ENCODE peak calls at places on chromosomes 7 and 10, in four cellular contexts. G is ELR, M is T-helper 2 cell, W is NCI-H1694 treated with DMSO at 0.1 percent for 48 hours. I is an unnamed sample.

GRCh38 chr10:132546567-132547420 is 9.2 kb downstream of the INPP5A start:
- DNase-seq in G (no peak), M (no peak), W (no peak), I (no peak)

GRCh38 chr7:90764848-90765570 is 168.9 kb downstream of the CDK14 start:
- DNase-seq in G (no peak), M (no peak), W (no peak), I (no peak)

GRCh38 chr7:87146740-87147386 is 5.4 kb upstream of the DMTF1 start:
- DNase-seq in G (no peak), M (no peak), W (no peak), I (no peak)

GRCh38 chr7:40213856-40214255 is 79.1 kb downstream of the SUGCT start:
- DNase-seq in G (no peak), M (no peak), W (no peak), I (no peak)

GRCh38 chr10:113027574-113028392 is 77.7 kb downstream of the TCF7L2 start:
- DNase-seq in G (no peak), M (no peak), W (no peak), I (no peak)

GRCh38 chr10:55629792-55630490 is 731.1 kb downstream of the ZWINT start:
- DNase-seq in G (no peak), M (no peak), W (no peak), I (no peak)

GRCh38 chr10:17923728-17924127 is 28.0 kb upstream of the SLC39A12 start:
- DNase-seq in G (peak; percentile 92), M (no peak), W (no peak), I (no peak)

GRCh38 chr10:35498693-35499092 is 106.4 kb upstream of the GJD4 start:
- DNase-seq in G (no peak), M (no peak), W (no peak), I (no peak)

GRCh38 chr10:75071164-75071489 is 40.3 kb upstream of the SAMD8 start:
- DNase-seq in G (no peak), M (no peak), W (no peak), I (no peak)

GRCh38 chr7:159023746-159024145 is 120.9 kb downstream of the VIPR2 start:
- DNase-seq in G (no peak), M (no peak), W (no peak), I (no peak)

GRCh38 chr10:49579621-49580020 is 30.5 kb upstream of the SLC18A3 start:
- DNase-seq in G (no peak), M (no peak), W (no peak), I (no peak)

GRCh38 chr7:123675092-123675473 is 19.4 kb downstream of the LMOD2 start:
- DNase-seq in G (no peak), M (no peak), W (no peak), I (no peak)

GRCh38 chr10:5038703-5039102 is 35.0 kb upstream of the AKR1C2 start:
- DNase-seq in G (no peak), M (no peak), W (no peak), I (no peak)

GRCh38 chr7:140646931-140647647 is 6.5 kb upstream of the DENND2A start:
- DNase-seq in G (peak; percentile 69), M (no peak), W (peak; percentile 70), I (peak; percentile 42)

GRCh38 chr7:33716581-33717477 is 188.5 kb upstream of the BMPER start:
- DNase-seq in G (peak; percentile 74), M (no peak), W (peak; percentile 22), I (no peak)

GRCh38 chr10:95290446-95290800 is 380 bp downstream of the PDLIM1 start:
- DNase-seq in G (peak; percentile 37), M (no peak), W (no peak), I (no peak)

GRCh38 chr7:28180031-28180363 is 598 bp downstream of the JAZF1 start:
- DNase-seq in G (no peak), M (no peak), W (no peak), I (no peak)

GRCh38 chr10:99983280-99983988 is 26.3 kb downstream of the DNMBP start:
- DNase-seq in G (peak; percentile 93), M (no peak), W (peak; percentile 17), I (no peak)

GRCh38 chr7:107150375-107151073 is 18.3 kb upstream of the HBP1 start:
- DNase-seq in G (peak; percentile 76), M (peak; percentile 65), W (peak; percentile 83), I (peak; percentile 75)

I was measured in activated T-cell treated with anti-CD3 and anti-CD28 coated beads, Interleukin-2, amount 50 U/mL, for 24 hours.